ENCODE peak calls at places on chromosomes 2 and 18, in six cellular contexts. Y, P, R, X, S and D are unnamed samples.

GRCh38 chr2:53756644-53757043 is 11.0 kb upstream of the CHAC2 start:
- DNase-seq in Y (no peak), P (no peak), R (no peak), X (no peak), S (no peak), D (no peak)

GRCh38 chr2:199994296-199994695 is 38.9 kb downstream of the MAIP1 start:
- DNase-seq in Y (no peak), P (no peak), R (no peak), X (no peak), S (no peak), D (no peak)

GRCh38 chr2:65724752-65725151 is 292.4 kb upstream of the SPRED2 start:
- DNase-seq in Y (no peak), P (no peak), R (no peak), X (no peak), S (no peak), D (no peak)

GRCh38 chr2:63050916-63051794 is 525 bp downstream of the OTX1 start:
- DNase-seq in Y (no peak), P (peak; percentile 18), R (no peak), X (no peak), S (peak; percentile 58), D (no peak)

GRCh38 chr2:199928226-199928625 is 17.1 kb downstream of the C2orf69 start:
- DNase-seq in Y (no peak), P (no peak), R (no peak), X (no peak), S (no peak), D (no peak)

GRCh38 chr2:26519396-26519991 is 41.6 kb upstream of the OTOF start:
- DNase-seq in Y (no peak), P (no peak), R (no peak), X (no peak), S (no peak), D (no peak)

GRCh38 chr2:197090713-197091367 is 164.3 kb upstream of the PGAP1 start:
- DNase-seq in Y (no peak), P (no peak), R (no peak), X (no peak), S (peak; percentile 36), D (peak; percentile 48)

GRCh38 chr2:232539298-232540231 is at the start of gene CHRNG:
- DNase-seq in Y (no peak), P (no peak), R (no peak), X (no peak), S (no peak), D (no peak)

GRCh38 chr2:66854304-66854703 is 419.4 kb downstream of the MEIS1 start:
- DNase-seq in Y (no peak), P (no peak), R (no peak), X (no peak), S (no peak), D (no peak)

GRCh38 chr2:61910603-61911002 is 5.1 kb downstream of the COMMD1 start:
- DNase-seq in Y (no peak), P (no peak), R (peak; percentile 24), X (no peak), S (no peak), D (no peak)

GRCh38 chr2:216319771-216320170 is 52.5 kb downstream of the MARCHF4 start:
- DNase-seq in Y (no peak), P (no peak), R (no peak), X (peak; percentile 19), S (no peak), D (no peak)

GRCh38 chr2:128557069-128557468 is 238.4 kb upstream of the HS6ST1 start:
- DNase-seq in Y (no peak), P (no peak), R (no peak), X (no peak), S (no peak), D (no peak)

GRCh38 chr2:212538156-212539144 is at the start of gene ERBB4:
- DNase-seq in Y (no peak), P (no peak), R (no peak), X (no peak), S (peak; percentile 51), D (no peak)

GRCh38 chr2:67451086-67451832 is 54.1 kb downstream of the ETAA1 start:
- DNase-seq in Y (no peak), P (no peak), R (peak; percentile 17), X (peak; percentile 76), S (no peak), D (no peak)

GRCh38 chr2:45612741-45613140 is 1.7 kb upstream of the SRBD1 start:
- DNase-seq in Y (no peak), P (no peak), R (no peak), X (peak; percentile 42), S (no peak), D (no peak)

GRCh38 chr2:71451695-71452094 is 1.7 kb upstream of the DYSF start:
- DNase-seq in Y (no peak), P (no peak), R (no peak), X (no peak), S (no peak), D (no peak)

GRCh38 chr2:171260471-171261424 is 100.1 kb upstream of the TLK1 start:
- DNase-seq in Y (peak; percentile 55), P (no peak), R (peak; percentile 32), X (no peak), S (no peak), D (peak; percentile 53)

GRCh38 chr2:16522031-16522818 is 143.4 kb downstream of the CYRIA start:
- DNase-seq in Y (no peak), P (no peak), R (no peak), X (no peak), S (peak; percentile 61), D (no peak)

GRCh38 chr2:118290436-118291004 is 202.2 kb downstream of the INSIG2 start:
- DNase-seq in Y (no peak), P (no peak), R (no peak), X (no peak), S (no peak), D (no peak)

GRCh38 chr18:50783553-50783952 is 36.3 kb downstream of the MRO start:
- DNase-seq in Y (no peak), P (no peak), R (no peak), X (no peak), S (no peak), D (no peak)

GRCh38 chr2:18299423-18300212 is 260.8 kb downstream of the RDH14 start:
- DNase-seq in Y (no peak), P (no peak), R (peak; percentile 71), X (peak; percentile 92), S (no peak), D (peak; percentile 19)

GRCh38 chr2:26534098-26534864 is 56.4 kb upstream of the OTOF start:
- DNase-seq in Y (no peak), P (peak; percentile 44), R (no peak), X (no peak), S (no peak), D (no peak)

GRCh38 chr2:45813003-45813601 is 161.6 kb downstream of the PRKCE start:
- DNase-seq in Y (no peak), P (no peak), R (no peak), X (no peak), S (peak; percentile 56), D (no peak)

GRCh38 chr2:2182688-2183087 is 148.4 kb downstream of the MYT1L start:
- DNase-seq in Y (no peak), P (no peak), R (no peak), X (no peak), S (peak; percentile 80), D (no peak)

GRCh38 chr2:240892361-240892760 is 3.6 kb downstream of the MAB21L4 start:
- DNase-seq in Y (no peak), P (no peak), R (no peak), X (no peak), S (no peak), D (no peak)

GRCh38 chr18:74896390-74896991 is 298.8 kb downstream of the ZNF407 start:
- DNase-seq in Y (no peak), P (peak; percentile 30), R (peak; percentile 62), X (peak; percentile 51), S (peak; percentile 20), D (peak; percentile 48)

GRCh38 chr2:133972786-133973185 is 281.1 kb upstream of the MGAT5 start:
- DNase-seq in Y (no peak), P (no peak), R (no peak), X (no peak), S (no peak), D (no peak)

GRCh38 chr2:207635468-207636200 is 10.4 kb upstream of the METTL21A start:
- DNase-seq in Y (no peak), P (peak; percentile 24), R (no peak), X (peak; percentile 57), S (no peak), D (no peak)

GRCh38 chr18:44917184-44917864 is 236.6 kb downstream of the SETBP1 start:
- DNase-seq in Y (no peak), P (no peak), R (no peak), X (no peak), S (no peak), D (no peak)

GRCh38 chr2:228181098-228182019 is at the start of gene SPHKAP:
- DNase-seq in Y (no peak), P (no peak), R (no peak), X (peak; percentile 16), S (peak; percentile 15), D (no peak)

GRCh38 chr18:9850297-9850696 is 35.5 kb upstream of the TXNDC2 start:
- DNase-seq in Y (no peak), P (no peak), R (no peak), X (no peak), S (no peak), D (no peak)
- TF ChIP-seq CTCF in Y (no peak), P (peak; percentile 51), R (no peak), X (no peak), S (no peak), D (no peak)

GRCh38 chr2:8644605-8645175 is 37.2 kb upstream of the ID2 start:
- DNase-seq in Y (no peak), P (peak; percentile 64), R (no peak), X (peak; percentile 50), S (no peak), D (no peak)
- TF ChIP-seq CHD2 in Y (no peak), P (no peak), R (no peak), X (no peak), S (no peak), D (no peak)

DNA sequence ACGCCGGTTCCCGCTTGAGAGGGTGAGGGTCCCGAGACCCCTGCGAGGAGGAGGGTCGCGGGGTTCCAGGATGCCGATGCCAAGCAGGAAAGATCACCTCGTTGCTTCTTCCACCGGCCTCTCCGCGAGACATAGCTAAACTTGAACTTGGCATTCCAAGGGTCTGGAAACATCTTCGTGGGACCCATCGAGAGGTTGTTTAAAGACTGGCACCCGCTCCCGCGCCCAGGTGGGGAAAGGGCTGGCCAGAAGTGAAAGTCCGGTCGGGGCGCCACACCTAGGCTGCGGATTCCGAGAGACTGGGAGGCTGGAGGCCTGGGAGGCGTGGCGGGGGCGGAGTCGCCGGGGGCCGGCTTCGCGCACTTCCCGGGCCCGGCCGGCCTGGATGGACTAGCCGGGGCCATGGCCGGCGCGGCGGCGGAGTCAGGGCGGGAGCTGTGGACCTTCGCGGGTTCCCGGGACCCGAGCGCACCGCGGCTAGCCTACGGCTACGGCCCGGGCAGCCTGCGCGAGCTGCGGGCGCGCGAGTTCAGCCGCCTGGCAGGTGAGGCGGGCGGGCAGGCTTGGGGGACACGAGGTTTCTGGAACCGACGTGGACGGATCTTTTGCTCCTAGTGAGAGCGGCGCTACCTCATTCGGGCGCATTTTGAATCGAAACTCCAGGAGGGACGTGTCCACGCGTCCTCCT is at the start of gene MOCOS:
- DNase-seq in Y (no peak), P (peak; percentile 91), R (peak; percentile 68), X (peak; percentile 53), S (peak; percentile 92), D (no peak)
- H3K27ac ChIP-seq in Y (no peak within 1 kb of the TSS), P (peak within 1 kb of the TSS; percentile 61), R (peak within 1 kb of the TSS; percentile 72), X (peak within 1 kb of the TSS; percentile 95), S (no peak within 1 kb of the TSS), D (no peak within 1 kb of the TSS)

DNA sequence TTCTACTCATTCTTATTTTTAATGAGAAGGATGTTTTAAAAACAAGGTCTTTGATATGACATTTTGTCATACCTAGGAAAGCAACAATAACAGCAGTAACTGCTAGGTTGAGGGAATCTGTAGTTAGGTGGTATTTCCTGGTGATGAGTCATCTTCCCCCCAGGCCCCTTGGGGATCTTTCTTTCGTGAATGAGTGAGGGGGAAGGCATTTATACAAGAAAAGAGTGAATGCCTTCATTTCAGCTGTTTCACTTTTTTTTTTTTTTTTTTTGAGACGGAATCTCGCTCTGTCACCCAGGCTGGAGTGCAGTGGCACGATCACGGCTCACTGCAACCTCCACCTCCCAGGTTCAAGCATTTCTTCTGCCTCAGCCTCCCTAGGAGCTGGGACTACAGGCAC is 108.6 kb downstream of the MAP4K4 start:
- DNase-seq in Y (no peak), P (peak; percentile 17), R (peak; percentile 35), X (peak; percentile 53), S (no peak), D (no peak)
- TF ChIP-seq CTCF in Y (no peak), P (no peak), R (no peak), X (no peak), S (no peak), D (no peak)